ENCODE peak calls at places on chromosomes 6 and 20, in five cellular contexts. One of them, this sample, is unnamed.
A peak's percentile ranks its signal among the peaks of the same experiment; 100 is the strongest.

GRCh38 chr6:109073344-109074235 is 21.1 kb downstream of the SESN1 start:
- DNase-seq in uterus: peak; percentile 24
- DNase-seq in MM.1S: peak; percentile 78
- DNase-seq in PC-9: peak; percentile 68
- DNase-seq in PC-3: peak; percentile 74
- DNase-seq in this sample: no peak

GRCh38 chr20:43744121-43744520 is 17.3 kb upstream of the GTSF1L start:
- DNase-seq in uterus: no peak
- DNase-seq in MM.1S: no peak
- DNase-seq in PC-9: peak; percentile 59
- DNase-seq in PC-3: peak; percentile 50
- DNase-seq in this sample: no peak

GRCh38 chr6:34414999-34415858 is 10.6 kb downstream of the RPS10 start:
- DNase-seq in uterus: peak; percentile 42
- DNase-seq in MM.1S: peak; percentile 36
- DNase-seq in PC-9: peak; percentile 60
- DNase-seq in PC-3: peak; percentile 72
- DNase-seq in this sample: no peak

GRCh38 chr6:56862415-56863175 is 92.3 kb upstream of the BEND6 start:
- DNase-seq in uterus: no peak
- DNase-seq in MM.1S: no peak
- DNase-seq in PC-9: no peak
- DNase-seq in PC-3: no peak
- DNase-seq in this sample: no peak

GRCh38 chr6:41422156-41422555 is 86.7 kb downstream of the NCR2 start:
- DNase-seq in uterus: no peak
- DNase-seq in MM.1S: no peak
- DNase-seq in PC-9: no peak
- DNase-seq in PC-3: no peak
- DNase-seq in this sample: no peak

GRCh38 chr20:32966881-32967781 is 37.1 kb downstream of the SUN5 start:
- DNase-seq in uterus: no peak
- DNase-seq in MM.1S: no peak
- DNase-seq in PC-9: no peak
- DNase-seq in PC-3: no peak
- DNase-seq in this sample: no peak

GRCh38 chr6:90691823-90692222 is 105.0 kb upstream of the MAP3K7 start:
- DNase-seq in uterus: no peak
- DNase-seq in MM.1S: no peak
- DNase-seq in PC-9: no peak
- DNase-seq in PC-3: no peak
- DNase-seq in this sample: no peak

GRCh38 chr20:63007722-63008488 is 1.1 kb upstream of the BHLHE23 start:
- DNase-seq in uterus: no peak
- DNase-seq in MM.1S: no peak
- DNase-seq in PC-9: no peak
- DNase-seq in PC-3: no peak
- DNase-seq in this sample: no peak

GRCh38 chr6:5752282-5752681 is 254.4 kb downstream of the NRN1 start:
- DNase-seq in uterus: no peak
- DNase-seq in MM.1S: no peak
- DNase-seq in PC-9: no peak
- DNase-seq in PC-3: peak; percentile 9
- DNase-seq in this sample: no peak

GRCh38 chr6:167948716-167949115 is 48.8 kb upstream of the KIF25 start:
- DNase-seq in uterus: no peak
- DNase-seq in MM.1S: no peak
- DNase-seq in PC-9: no peak
- DNase-seq in PC-3: no peak
- DNase-seq in this sample: no peak

GRCh38 chr6:2037230-2037926 is 208.0 kb downstream of the GMDS start:
- DNase-seq in uterus: no peak
- DNase-seq in MM.1S: no peak
- DNase-seq in PC-9: no peak
- DNase-seq in PC-3: peak; percentile 15
- DNase-seq in this sample: peak; percentile 12
- H3K27ac ChIP-seq in uterus: no peak overlapping the region
- H3K27ac ChIP-seq in MM.1S: no peak overlapping the region
- H3K27ac ChIP-seq in PC-9: no peak overlapping the region
- H3K27ac ChIP-seq in PC-3: no peak overlapping the region
- H3K27ac ChIP-seq in this sample: no peak overlapping the region

GRCh38 chr20:57429579-57430202 is 38.5 kb downstream of the RBM38 start:
- DNase-seq in uterus: no peak
- DNase-seq in MM.1S: no peak
- DNase-seq in PC-9: no peak
- DNase-seq in PC-3: peak; percentile 92
- DNase-seq in this sample: peak; percentile 40
- H3K27ac ChIP-seq in uterus: no peak overlapping the region
- H3K27ac ChIP-seq in MM.1S: no peak overlapping the region
- H3K27ac ChIP-seq in PC-9: no peak overlapping the region
- H3K27ac ChIP-seq in PC-3: no peak overlapping the region
- H3K27ac ChIP-seq in this sample: no peak overlapping the region

DNA sequence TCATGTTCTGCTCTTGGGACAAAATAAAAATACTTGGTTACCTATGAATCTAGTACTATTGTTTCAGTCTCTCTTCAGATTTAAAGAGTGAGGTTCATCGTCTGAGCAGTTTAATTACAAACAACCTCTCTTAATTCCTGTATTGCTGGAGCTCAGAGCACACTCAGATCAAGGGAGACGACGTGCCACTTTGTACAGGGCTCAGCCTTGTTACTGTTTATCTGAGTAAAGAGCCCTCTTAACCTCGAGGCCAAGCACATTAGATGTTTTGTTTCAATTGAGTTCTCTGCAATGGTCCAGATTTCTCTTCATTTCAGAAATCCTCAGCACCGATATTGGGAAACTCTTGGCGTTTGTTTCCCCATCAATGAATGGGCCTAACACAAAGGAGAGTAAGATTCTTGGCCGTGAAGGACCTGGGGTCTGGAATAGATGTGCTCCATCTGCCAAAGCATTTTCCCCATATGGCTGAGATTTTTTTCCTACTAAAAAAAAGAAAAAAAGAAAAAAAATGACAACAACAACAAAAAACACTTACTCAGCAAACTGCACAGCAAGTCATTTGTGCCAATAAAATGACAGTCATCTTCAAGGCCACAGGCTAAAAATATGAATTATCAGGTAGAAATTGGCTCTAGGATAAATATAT is 82.6 kb upstream of the CCN6 start:
- DNase-seq in uterus: no peak
- DNase-seq in MM.1S: no peak
- DNase-seq in PC-9: no peak
- DNase-seq in PC-3: no peak
- DNase-seq in this sample: no peak
- H3K27ac ChIP-seq in uterus: no peak overlapping the region
- H3K27ac ChIP-seq in MM.1S: no peak overlapping the region
- H3K27ac ChIP-seq in PC-9: no peak overlapping the region
- H3K27ac ChIP-seq in PC-3: no peak overlapping the region
- H3K27ac ChIP-seq in this sample: peak overlapping the region; percentile 98

GRCh38 chr6:81853975-81854374 is 101.5 kb upstream of the TENT5A start:
- DNase-seq in uterus: no peak
- DNase-seq in MM.1S: no peak
- DNase-seq in PC-9: no peak
- DNase-seq in PC-3: no peak
- DNase-seq in this sample: no peak
- H3K27ac ChIP-seq in uterus: no peak overlapping the region
- H3K27ac ChIP-seq in MM.1S: no peak overlapping the region
- H3K27ac ChIP-seq in PC-9: no peak overlapping the region
- H3K27ac ChIP-seq in PC-3: no peak overlapping the region
- H3K27ac ChIP-seq in this sample: no peak overlapping the region

This sample was measured in epithelial cell of prostate.